ENCODE peak calls at places on chromosomes 6 and 20, in four cellular contexts. X, N, O and H are unnamed samples.

GRCh38 chr6:134721095-134721400 is 228.9 kb downstream of the ALDH8A1 start:
- DNase-seq in O (no peak), X (no peak), N (no peak), H (no peak)

GRCh38 chr6:118551063-118551672 is 3.1 kb downstream of the PLN start:
- DNase-seq in O (peak; percentile 59), N (peak; percentile 37), X (peak; percentile 67), H (peak; percentile 86)

GRCh38 chr6:152356659-152357058 is 280.5 kb downstream of the SYNE1 start:
- DNase-seq in O (peak; percentile 53), X (peak; percentile 64), N (peak; percentile 27), H (peak; percentile 59)

GRCh38 chr20:63461364-63461763 is 11.1 kb downstream of the KCNQ2 start:
- DNase-seq in X (peak; percentile 69), O (peak; percentile 78), N (no peak), H (peak; percentile 29)

GRCh38 chr6:33787954-33788693 is 806 bp downstream of the LEMD2 start:
- DNase-seq in O (peak; percentile 54), X (peak; percentile 66), N (peak; percentile 23), H (peak; percentile 89)

GRCh38 chr6:161356167-161356844 is 82.4 kb upstream of the AGPAT4 start:
- DNase-seq in N (no peak), X (no peak), O (no peak), H (no peak)

GRCh38 chr6:156280131-156280530 is 497.0 kb upstream of the ARID1B start:
- DNase-seq in N (no peak), O (no peak), X (no peak), H (no peak)

GRCh38 chr20:45752747-45753146 is 30.6 kb downstream of the SPINT4 start:
- DNase-seq in X (no peak), N (no peak), O (no peak), H (peak; percentile 45)

GRCh38 chr20:30168025-30168799 is 1089.3 kb upstream of the DEFB115 start:
- DNase-seq in N (no peak), O (no peak), X (peak; percentile 4), H (peak; percentile 0)

GRCh38 chr20:46323557-46323956 is 15.3 kb upstream of the CDH22 start:
- DNase-seq in X (no peak), N (no peak), O (no peak), H (no peak)

DNA sequence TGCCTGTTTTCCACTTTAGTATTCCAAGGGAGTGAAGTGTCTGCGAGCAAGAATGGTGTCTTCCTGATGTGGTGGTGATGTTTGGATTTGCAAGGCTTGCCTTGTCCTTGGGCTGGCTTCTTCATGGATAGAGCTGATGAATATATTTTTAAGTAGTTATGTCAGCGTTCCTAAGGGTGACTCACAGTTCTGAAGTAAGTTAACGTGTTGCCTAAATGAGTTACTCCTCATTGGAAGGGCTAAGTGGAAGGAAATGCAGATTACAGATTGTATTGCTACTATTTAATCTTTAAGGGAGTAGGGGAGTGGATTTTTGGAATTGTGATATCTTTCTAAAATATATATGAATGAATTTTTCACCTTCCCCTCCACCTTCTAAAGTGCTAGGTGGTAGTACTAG is 197.2 kb downstream of the JARID2 start:
- DNase-seq in O (no peak), X (no peak), N (no peak), H (peak; percentile 92)
- TF ChIP-seq EZH2phosphoT487 in O (no peak), X (no peak), N (no peak), H (no peak)

GRCh38 chr6:5850848-5851255 is 155.9 kb downstream of the NRN1 start:
- DNase-seq in N (no peak), O (peak; percentile 95), X (peak; percentile 97), H (no peak)
- H3K27me3 ChIP-seq in N (peaks cover 45% of the 10 kb centered on the region), O (no peaks in the 10 kb centered on the region), X (peaks cover 81% of the 10 kb centered on the region), H (peaks cover 19% of the 10 kb centered on the region)

GRCh38 chr20:48940170-48940569 is 18.7 kb downstream of the ARFGEF2 start:
- DNase-seq in N (no peak), O (no peak), X (no peak), H (no peak)

GRCh38 chr20:48933017-48933766 is 11.7 kb downstream of the ARFGEF2 start:
- DNase-seq in N (no peak), X (no peak), O (no peak), H (no peak)

GRCh38 chr20:48941467-48941866 is 20.0 kb downstream of the ARFGEF2 start:
- DNase-seq in O (no peak), X (no peak), N (no peak), H (no peak)

GRCh38 chr20:48938670-48939069 is 17.2 kb downstream of the ARFGEF2 start:
- DNase-seq in X (no peak), N (no peak), O (no peak), H (no peak)

DNA sequence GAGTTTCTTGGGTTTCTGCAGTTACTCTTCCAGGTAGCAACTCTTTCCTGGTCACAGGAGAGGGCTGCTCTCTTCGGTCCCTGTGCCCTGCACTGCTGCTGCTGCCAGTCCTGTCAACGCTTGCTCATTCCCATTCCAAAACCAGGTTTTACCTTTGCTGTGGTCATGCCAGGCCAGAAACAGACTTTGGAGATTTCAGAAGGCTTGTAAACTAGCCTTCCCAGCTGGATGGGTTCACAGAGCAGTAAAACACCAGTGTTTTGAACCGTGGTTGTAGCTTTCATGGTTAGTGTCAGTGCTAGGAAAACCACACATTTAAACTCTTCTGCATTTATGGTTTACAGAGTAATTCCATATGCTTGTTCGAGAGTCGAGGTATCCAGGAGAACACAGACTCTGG is 16.2 kb downstream of the ARFGEF2 start:
- DNase-seq in N (no peak), O (no peak), X (no peak), H (no peak)
- H4K20me1 ChIP-seq in N (no peaks in the 10 kb centered on the region), O (peaks cover 13% of the 10 kb centered on the region), X (peaks cover 14% of the 10 kb centered on the region), H (peaks cover 16% of the 10 kb centered on the region)

GRCh38 chr20:56845546-56846081 is 216.5 kb downstream of the TFAP2C start:
- DNase-seq in X (no peak), N (no peak), O (no peak), H (no peak)

GRCh38 chr20:56851552-56851951 is 222.4 kb downstream of the TFAP2C start:
- DNase-seq in O (no peak), N (no peak), X (no peak), H (no peak)

GRCh38 chr20:56843817-56844216 is 214.7 kb downstream of the TFAP2C start:
- DNase-seq in X (peak; percentile 63), N (peak; percentile 3), O (no peak), H (peak; percentile 19)

GRCh38 chr20:56843386-56843785 is 214.3 kb downstream of the TFAP2C start:
- DNase-seq in X (no peak), N (no peak), O (no peak), H (peak; percentile 26)

DNA sequence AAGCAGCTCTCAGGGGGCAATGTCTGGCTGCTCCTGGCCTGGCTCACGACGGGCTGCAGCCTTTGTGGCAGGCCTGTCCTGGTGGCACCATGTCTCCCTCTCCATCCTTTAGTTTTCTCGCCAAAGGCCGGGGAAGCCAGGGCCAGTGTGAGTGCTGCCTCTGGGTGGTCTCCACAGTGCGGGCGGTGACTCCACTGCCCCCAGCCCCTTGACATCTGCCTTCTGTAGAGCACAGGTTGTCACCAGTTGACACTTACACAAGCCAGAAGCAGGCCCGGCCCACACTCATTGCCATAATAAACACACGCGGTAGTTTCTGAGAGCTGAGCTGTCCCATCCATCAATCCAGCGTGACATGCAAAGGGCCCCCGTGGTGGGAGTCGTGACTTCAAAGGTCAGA is 219.5 kb downstream of the TFAP2C start:
- DNase-seq in X (no peak), N (no peak), O (no peak), H (no peak)
- TF ChIP-seq EZH2phosphoT487 in X (no peak), N (no peak), O (no peak), H (no peak)

DNA sequence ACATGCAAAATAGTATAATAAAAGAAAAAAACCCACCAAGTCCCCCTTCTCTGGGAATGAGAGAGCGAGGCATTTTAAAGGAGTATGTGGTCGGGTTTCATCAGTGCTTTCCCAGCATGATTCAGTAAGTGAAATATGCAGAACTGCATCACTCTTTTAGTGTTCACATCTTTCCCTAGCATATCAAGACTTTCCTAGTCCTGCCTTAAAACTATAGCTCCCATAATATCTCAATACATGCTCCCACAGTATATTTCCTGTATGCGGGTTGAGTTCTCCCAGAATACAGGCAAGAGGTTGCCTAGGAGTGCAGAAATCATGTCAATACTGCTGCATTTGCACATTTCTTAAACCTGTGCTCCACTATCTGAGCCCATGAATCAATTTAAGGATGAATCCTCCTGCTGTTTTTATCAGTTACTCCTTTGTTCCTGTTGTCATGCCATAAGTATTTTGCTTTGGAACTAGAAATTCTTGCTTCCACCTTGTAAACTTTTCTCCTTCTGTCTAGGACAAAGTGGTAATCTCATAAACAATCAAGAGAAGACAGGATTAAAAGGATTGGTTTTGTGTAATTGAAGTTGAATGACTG is 386.7 kb upstream of the SLC35B3 start:
- DNase-seq in X (no peak), O (no peak), N (no peak), H (peak; percentile 11)
- H3K27me3 ChIP-seq in X (no peaks in the 10 kb centered on the region), O (no peaks in the 10 kb centered on the region), N (no peaks in the 10 kb centered on the region), H (no peaks in the 10 kb centered on the region)